ENCODE peak calls at places on chromosomes 16 and 17, in four cellular contexts. P is esophagus squamous epithelium; X is sigmoid colon; H is CD4-positive, alpha-beta T cell. M is an unnamed sample.

GRCh38 chr17:64036198-64036922 is 15.9 kb upstream of the ICAM2 start:
- DNase-seq in H (no peak), P (no peak), X (peak), M (no peak)

GRCh38 chr17:65287040-65287439 is 149.9 kb downstream of the RGS9 start:
- DNase-seq in P (no peak), X (no peak), H (no peak), M (no peak)

GRCh38 chr16:57865746-57866528 is 63.6 kb upstream of the KIFC3 start:
- DNase-seq in P (no peak), H (no peak), X (no peak), M (no peak)

GRCh38 chr16:76612497-76612896 is 335.3 kb downstream of the CNTNAP4 start:
- DNase-seq in X (no peak), P (no peak), H (no peak), M (no peak)

GRCh38 chr17:2634361-2634960 is 41.0 kb downstream of the PAFAH1B1 start:
- DNase-seq in X (no peak), H (no peak), P (no peak), M (no peak)

GRCh38 chr17:47324224-47325020 is 667 bp downstream of the EFCAB13 start:
- DNase-seq in P (no peak), X (peak), H (peak), M (peak)

GRCh38 chr16:80932725-80933124 is 74.0 kb downstream of the CMC2 start:
- DNase-seq in P (no peak), X (peak), H (no peak), M (no peak)

GRCh38 chr17:71494456-71494855 is 626.4 kb upstream of the SOX9 start:
- DNase-seq in H (no peak), P (no peak), X (no peak), M (no peak)

GRCh38 chr17:50129303-50129945 is 536 bp downstream of the SAMD14 start:
- DNase-seq in X (no peak), H (peak), P (no peak), M (no peak)

GRCh38 chr17:48024149-48025039 is 13.2 kb downstream of the COPZ2 start:
- DNase-seq in H (peak), P (no peak), X (peak), M (peak)

GRCh38 chr16:87276091-87276561 is 41.1 kb downstream of the C16orf95 start:
- DNase-seq in H (no peak), X (no peak), P (no peak), M (no peak)

M was measured in upper lobe of left lung.